ENCODE peak calls at places on chromosomes 16 and 17, in eight cellular contexts. I, D, F, G, E, L, P and Q are unnamed samples.

GRCh38 chr17:66610734-66611133 is 224.2 kb upstream of the CACNG5 start:
- DNase-seq in I (no peak), D (no peak), F (no peak), G (no peak), E (no peak), L (no peak), P (no peak), Q (no peak)

GRCh38 chr17:310111-311010 is 42.2 kb downstream of the RPH3AL start:
- DNase-seq in I (no peak), D (no peak), F (no peak), G (no peak), E (peak; percentile 21), L (no peak), P (no peak), Q (no peak)

GRCh38 chr17:14427914-14428639 is 127.2 kb downstream of the HS3ST3B1 start:
- DNase-seq in I (no peak), D (no peak), F (no peak), G (peak; percentile 8), E (no peak), L (no peak), P (no peak), Q (no peak)

GRCh38 chr16:27246439-27246838 is 22.1 kb downstream of the NSMCE1 start:
- DNase-seq in I (no peak), D (no peak), F (no peak), G (no peak), E (no peak), L (no peak), P (no peak), Q (no peak)

GRCh38 chr17:30389755-30390300 is 11.1 kb downstream of the CPD start:
- DNase-seq in I (no peak), D (no peak), F (no peak), G (no peak), E (no peak), L (no peak), P (no peak), Q (no peak)

GRCh38 chr17:82348866-82349265 is 10.2 kb upstream of the TEX19 start:
- DNase-seq in I (no peak), D (no peak), F (no peak), G (no peak), E (no peak), L (no peak), P (no peak), Q (no peak)

GRCh38 chr17:74202879-74203432 is 522 bp upstream of the RPL38 start:
- DNase-seq in I (no peak), D (no peak), F (no peak), G (no peak), E (no peak), L (no peak), P (no peak), Q (no peak)

GRCh38 chr17:77174928-77175720 is 34.4 kb downstream of the SEC14L1 start:
- DNase-seq in I (no peak), D (no peak), F (no peak), G (no peak), E (no peak), L (no peak), P (peak; percentile 36), Q (peak; percentile 41)

GRCh38 chr16:11843206-11843605 is 8.1 kb downstream of the RSL1D1 start:
- DNase-seq in I (no peak), D (no peak), F (no peak), G (no peak), E (no peak), L (no peak), P (no peak), Q (no peak)

GRCh38 chr17:78616946-78617345 is 39.8 kb upstream of the DNAH17 start:
- DNase-seq in I (no peak), D (no peak), F (no peak), G (no peak), E (no peak), L (no peak), P (no peak), Q (no peak)

DNA sequence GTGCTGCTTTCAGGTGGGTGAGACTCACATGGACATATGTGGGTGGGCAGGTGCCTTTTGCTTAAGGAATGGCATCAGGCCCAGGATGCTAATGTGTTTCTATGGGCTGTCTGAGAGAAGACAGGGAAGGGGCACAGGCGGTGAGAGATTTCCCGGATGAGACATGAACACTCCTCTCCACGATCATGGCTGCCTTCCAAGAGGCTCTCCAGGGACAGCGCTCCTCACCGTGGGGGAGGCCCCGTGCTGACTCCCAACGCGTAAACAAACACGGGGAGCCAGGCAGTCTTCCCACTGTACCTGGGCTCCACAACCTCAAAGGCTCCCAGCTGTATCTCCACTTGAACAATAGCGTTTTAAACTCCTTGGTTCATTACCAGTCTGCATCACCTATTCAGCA is 42.8 kb downstream of the CDK5R1 start:
- DNase-seq in I (no peak), D (no peak), F (no peak), G (no peak), E (no peak), L (no peak), P (no peak), Q (no peak)
- H3K27ac ChIP-seq in I (no peak overlapping the region), D (no peak overlapping the region), F (no peak overlapping the region), G (no peak overlapping the region), E (no peak overlapping the region), L (no peak overlapping the region), P (no peak overlapping the region), Q (no peak overlapping the region)

DNA sequence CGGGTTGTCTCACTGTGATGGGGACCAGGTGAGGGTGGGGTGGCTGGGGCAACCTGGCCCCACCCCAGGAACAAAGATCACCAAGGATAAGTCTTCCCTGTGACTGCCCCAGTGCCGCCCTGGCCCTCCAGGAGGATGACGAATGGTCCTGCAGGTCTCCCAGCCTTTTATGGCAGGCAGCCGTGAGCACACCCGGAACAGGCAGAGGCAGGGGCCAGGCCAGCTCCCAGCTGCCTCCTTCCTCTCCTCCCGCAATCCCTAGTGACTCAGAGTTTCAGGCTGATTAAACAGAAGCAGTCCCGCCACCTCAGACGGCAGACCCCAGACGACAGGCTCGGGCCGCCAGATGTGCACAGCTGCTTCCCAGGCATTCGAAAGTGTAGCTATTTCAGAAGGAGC is 13.3 kb downstream of the JUP start:
- DNase-seq in I (no peak), D (peak; percentile 63), F (peak; percentile 21), G (no peak), E (peak; percentile 92), L (peak; percentile 51), P (peak; percentile 99), Q (peak; percentile 97)
- H3K4me1 ChIP-seq in I (peaks cover 68% of the 10 kb centered on the region), D (peaks cover 34% of the 10 kb centered on the region), F (peaks cover 10% of the 10 kb centered on the region), G (no peaks in the 10 kb centered on the region), E (peaks cover 58% of the 10 kb centered on the region), L (peaks cover 44% of the 10 kb centered on the region), P (peaks cover 63% of the 10 kb centered on the region), Q (peaks cover 40% of the 10 kb centered on the region)

GRCh38 chr17:38560503-38561318 is 45.0 kb downstream of the SRCIN1 start:
- DNase-seq in I (no peak), D (no peak), F (no peak), G (no peak), E (no peak), L (no peak), P (peak; percentile 14), Q (no peak)

GRCh38 chr17:38559025-38559879 is 46.5 kb downstream of the SRCIN1 start:
- DNase-seq in I (peak; percentile 43), D (peak; percentile 91), F (peak; percentile 50), G (peak; percentile 80), E (peak; percentile 91), L (no peak), P (peak; percentile 90), Q (peak; percentile 85)

GRCh38 chr17:38561416-38562214 is 44.1 kb downstream of the SRCIN1 start:
- DNase-seq in I (no peak), D (no peak), F (no peak), G (no peak), E (no peak), L (no peak), P (no peak), Q (no peak)

GRCh38 chr17:38558751-38559024 is 47.1 kb downstream of the SRCIN1 start:
- DNase-seq in I (no peak), D (no peak), F (no peak), G (no peak), E (no peak), L (no peak), P (no peak), Q (no peak)

GRCh38 chr17:38559880-38560230 is 45.9 kb downstream of the SRCIN1 start:
- DNase-seq in I (no peak), D (no peak), F (no peak), G (no peak), E (no peak), L (no peak), P (no peak), Q (no peak)
- H3K27me3 ChIP-seq in I (peaks cover 47% of the 10 kb centered on the region), D (no peaks in the 10 kb centered on the region), F (peaks cover 52% of the 10 kb centered on the region), G (peaks cover 41% of the 10 kb centered on the region), E (no peaks in the 10 kb centered on the region), L (peaks cover 62% of the 10 kb centered on the region), P (peaks cover 1% of the 10 kb centered on the region), Q (peaks cover 52% of the 10 kb centered on the region)

GRCh38 chr17:80893604-80894438 is 97.8 kb upstream of the CHMP6 start:
- DNase-seq in I (no peak), D (no peak), F (no peak), G (no peak), E (no peak), L (no peak), P (no peak), Q (no peak)

GRCh38 chr17:80890551-80890930 is 101.1 kb upstream of the CHMP6 start:
- DNase-seq in I (no peak), D (no peak), F (no peak), G (no peak), E (no peak), L (no peak), P (no peak), Q (no peak)

GRCh38 chr17:80892900-80893603 is 98.6 kb upstream of the CHMP6 start:
- DNase-seq in I (no peak), D (no peak), F (no peak), G (peak; percentile 23), E (peak; percentile 61), L (no peak), P (peak; percentile 94), Q (peak; percentile 92)

GRCh38 chr17:80891096-80892018 is 100.3 kb upstream of the CHMP6 start:
- DNase-seq in I (no peak), D (no peak), F (peak; percentile 36), G (peak; percentile 60), E (peak; percentile 93), L (peak; percentile 85), P (peak; percentile 95), Q (peak; percentile 90)

GRCh38 chr17:80892019-80892855 is 99.4 kb upstream of the CHMP6 start:
- DNase-seq in I (peak; percentile 48), D (peak; percentile 73), F (peak; percentile 66), G (peak; percentile 80), E (peak; percentile 85), L (no peak), P (peak; percentile 98), Q (peak; percentile 87)
- H3K27ac ChIP-seq in I (peak overlapping the region; percentile 39), D (peak overlapping the region; percentile 65), F (peak overlapping the region; percentile 83), G (peak overlapping the region; percentile 89), E (peak overlapping the region; percentile 95), L (peak overlapping the region; percentile 68), P (peak overlapping the region; percentile 89), Q (peak overlapping the region; percentile 96)